ENCODE peak calls at places on chromosome 21, in seven cellular contexts. D is CD8-positive, alpha-beta T cell; Q is small intestine; G is breast epithelium; T is naive thymus-derived CD4-positive, alpha-beta T cell; N is DND-41; X is BE2C. Y is an unnamed sample.

GRCh38 chr21:45076245-45076661 is 1.9 kb downstream of the ADARB1 start:
- DNase-seq in D (no peak), X (no peak), Q (no peak), G (no peak), N (no peak), T (no peak), Y (no peak)

GRCh38 chr21:39556176-39556575 is 56.6 kb upstream of the B3GALT5 start:
- DNase-seq in Q (no peak), D (no peak), X (no peak), N (no peak), T (no peak), G (peak; percentile 50), Y (no peak)

GRCh38 chr21:24411429-24411828 is 1195.9 kb downstream of the MRPL39 start:
- DNase-seq in G (no peak), D (no peak), T (no peak), N (no peak), Q (no peak), X (no peak), Y (no peak)

GRCh38 chr21:43208561-43209332 is 39.9 kb downstream of the CRYAA start:
- DNase-seq in D (no peak), Q (no peak), T (no peak), X (no peak), G (peak; percentile 14), N (no peak), Y (no peak)

GRCh38 chr21:44083631-44084291 is 23.4 kb upstream of the PWP2 start:
- DNase-seq in Q (peak; percentile 46), T (peak; percentile 79), D (peak; percentile 46), G (no peak), X (no peak), N (peak; percentile 70), Y (peak; percentile 49)

GRCh38 chr21:45454081-45454923 is 49.3 kb downstream of the COL18A1 start:
- DNase-seq in X (no peak), T (no peak), D (no peak), G (no peak), N (no peak), Q (no peak), Y (no peak)

GRCh38 chr21:45525153-45525909 is 16.9 kb downstream of the SLC19A1 start:
- DNase-seq in G (no peak), T (no peak), N (no peak), Q (peak; percentile 85), D (no peak), X (peak; percentile 4), Y (no peak)

GRCh38 chr21:35924714-35925301 is 135.5 kb downstream of the SETD4 start:
- DNase-seq in T (no peak), Q (peak; percentile 29), N (no peak), X (no peak), D (no peak), G (no peak), Y (no peak)

GRCh38 chr21:45998871-45999580 is 17.5 kb downstream of the COL6A1 start:
- DNase-seq in D (no peak), N (no peak), T (no peak), Q (no peak), X (peak; percentile 6), G (peak; percentile 7), Y (no peak)

GRCh38 chr21:36700961-36701911 is 2.3 kb downstream of the SIM2 start:
- DNase-seq in G (no peak), X (no peak), Q (no peak), T (no peak), N (peak; percentile 51), D (no peak), Y (no peak)

GRCh38 chr21:42114646-42115045 is 43.5 kb downstream of the UMODL1 start:
- DNase-seq in N (no peak), Q (no peak), X (no peak), T (no peak), G (no peak), D (no peak), Y (no peak)
- H3K9me3 ChIP-seq in N (no peaks in the 10 kb centered on the region), Q (no peaks in the 10 kb centered on the region), X (no peaks in the 10 kb centered on the region), T (no peaks in the 10 kb centered on the region), G (no peaks in the 10 kb centered on the region), D (no peaks in the 10 kb centered on the region), Y (no peaks in the 10 kb centered on the region)

GRCh38 chr21:40660461-40660860 is 186.5 kb downstream of the DSCAM start:
- DNase-seq in D (no peak), X (no peak), Q (no peak), G (no peak), T (no peak), N (no peak), Y (no peak)
- H3K9me3 ChIP-seq in D (no peaks in the 10 kb centered on the region), X (no peaks in the 10 kb centered on the region), Q (peaks cover 1% of the 10 kb centered on the region), G (no peaks in the 10 kb centered on the region), T (no peaks in the 10 kb centered on the region), N (peaks cover 3% of the 10 kb centered on the region), Y (no peaks in the 10 kb centered on the region)

GRCh38 chr21:30829659-30830058 is at the start of gene KRTAP7-1:
- DNase-seq in X (no peak), D (no peak), T (no peak), N (no peak), Q (no peak), G (no peak), Y (no peak)
- H3K9me3 ChIP-seq in X (no peaks in the 10 kb centered on the region), D (no peaks in the 10 kb centered on the region), T (no peaks in the 10 kb centered on the region), N (no peaks in the 10 kb centered on the region), Q (peaks cover 2% of the 10 kb centered on the region), G (no peaks in the 10 kb centered on the region), Y (no peaks in the 10 kb centered on the region)

DNA sequence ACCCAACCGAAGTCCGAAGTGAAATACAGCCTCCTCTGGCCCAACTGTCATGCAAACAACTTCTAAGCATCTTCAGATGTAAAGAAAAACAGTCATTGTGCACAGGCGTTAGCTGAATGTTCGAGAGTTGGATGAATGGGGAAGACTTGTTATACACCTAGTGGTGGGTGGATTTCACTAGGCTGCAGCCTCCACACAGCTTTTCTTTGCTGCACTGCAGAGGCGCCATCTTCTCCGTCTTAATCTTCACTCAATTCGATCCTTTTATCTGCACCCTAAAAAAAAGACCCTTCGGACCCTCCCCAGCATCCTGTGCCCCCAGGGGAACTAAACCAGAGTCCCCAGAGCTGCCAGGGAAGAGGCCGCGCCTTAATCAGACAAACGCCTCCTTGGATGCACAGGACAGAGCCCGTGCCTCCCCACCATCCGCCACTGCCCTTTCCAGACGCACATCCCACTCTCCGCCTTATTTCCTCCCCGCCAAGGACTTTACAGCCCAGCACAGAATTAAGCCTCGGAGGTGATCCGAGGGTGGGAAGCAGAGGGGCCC is 1.4 kb downstream of the APP start:
- DNase-seq in X (peak; percentile 59), N (no peak), G (peak; percentile 42), T (peak; percentile 56), Q (peak; percentile 63), D (no peak), Y (no peak)
- H3K9me3 ChIP-seq in X (no peaks in the 10 kb centered on the region), N (no peaks in the 10 kb centered on the region), G (no peaks in the 10 kb centered on the region), T (no peaks in the 10 kb centered on the region), Q (no peaks in the 10 kb centered on the region), D (no peaks in the 10 kb centered on the region), Y (no peaks in the 10 kb centered on the region)

GRCh38 chr21:34141373-34141772 is 68.0 kb downstream of the MRPS6 start:
- DNase-seq in X (no peak), N (no peak), G (no peak), D (no peak), Q (no peak), T (no peak), Y (no peak)
- H3K9me3 ChIP-seq in X (no peaks in the 10 kb centered on the region), N (peaks cover 10% of the 10 kb centered on the region), G (no peaks in the 10 kb centered on the region), D (no peaks in the 10 kb centered on the region), Q (no peaks in the 10 kb centered on the region), T (peaks cover 5% of the 10 kb centered on the region), Y (no peaks in the 10 kb centered on the region)

DNA sequence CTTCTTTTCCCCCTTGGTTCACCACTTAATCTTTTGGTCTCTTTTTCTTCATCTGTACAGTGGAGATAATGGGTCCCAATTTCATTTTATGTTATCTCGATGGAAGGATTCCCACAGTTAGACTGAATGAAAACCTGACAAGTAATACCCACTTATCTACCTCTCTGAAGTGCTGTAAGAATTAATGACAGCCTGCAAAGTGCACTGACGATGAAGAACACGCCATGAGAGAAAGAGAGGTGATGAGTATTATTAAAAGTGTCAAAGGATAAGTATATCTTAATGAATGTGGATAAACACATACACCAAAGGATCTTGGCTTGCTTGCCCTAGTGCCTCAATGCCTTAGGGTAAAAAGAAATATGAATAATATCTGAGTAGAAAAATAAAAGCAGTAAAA is 71.5 kb downstream of the CYYR1 start:
- DNase-seq in G (no peak), D (no peak), X (no peak), N (no peak), Q (no peak), T (no peak), Y (no peak)
- H3K9me3 ChIP-seq in G (no peaks in the 10 kb centered on the region), D (no peaks in the 10 kb centered on the region), X (no peaks in the 10 kb centered on the region), N (no peaks in the 10 kb centered on the region), Q (no peaks in the 10 kb centered on the region), T (no peaks in the 10 kb centered on the region), Y (no peaks in the 10 kb centered on the region)

DNA sequence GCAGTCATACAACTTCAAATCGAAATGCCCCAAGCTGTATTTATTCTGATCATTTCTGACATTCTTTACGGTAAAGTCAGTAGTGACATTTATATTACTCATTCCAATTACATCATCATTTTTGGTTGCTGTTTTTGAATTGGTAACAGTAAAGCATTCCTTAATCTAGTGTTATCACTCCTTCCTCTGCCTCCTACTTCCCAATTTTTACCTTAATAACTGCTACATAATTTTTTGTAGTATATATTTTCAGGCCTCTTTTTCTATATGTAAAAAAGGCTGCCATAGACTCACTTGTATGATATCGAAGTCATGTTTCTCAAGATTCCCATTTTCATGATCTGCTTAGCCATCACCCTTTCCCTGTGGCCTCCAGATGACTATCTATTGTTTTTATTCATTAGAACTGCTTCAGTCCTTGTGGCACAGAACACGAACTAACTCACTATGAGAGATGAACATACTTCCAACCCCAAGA is 167.2 kb downstream of the RUNX1 start:
- DNase-seq in T (no peak), X (no peak), D (no peak), Q (no peak), N (no peak), G (no peak), Y (no peak)
- H3K9me3 ChIP-seq in T (no peaks in the 10 kb centered on the region), X (no peaks in the 10 kb centered on the region), D (no peaks in the 10 kb centered on the region), Q (no peaks in the 10 kb centered on the region), N (no peaks in the 10 kb centered on the region), G (no peaks in the 10 kb centered on the region), Y (no peaks in the 10 kb centered on the region)

Y was measured in T-helper 17 cell.